ENCODE peak calls at places on chromosome 3, in five cellular contexts. S, Q, B, P and J are unnamed samples.

GRCh38 chr3:141996437-141996836 is 120.0 kb downstream of the ATP1B3 start:
- DNase-seq in P (no peak), Q (no peak), S (no peak), B (no peak), J (no peak)

GRCh38 chr3:46386206-46386605 is 15.5 kb downstream of the CCR5 start:
- DNase-seq in B (no peak), P (no peak), Q (peak; percentile 52), S (peak; percentile 72), J (no peak)

GRCh38 chr3:139117883-139118760 is 73.4 kb upstream of the PRR23C start:
- DNase-seq in Q (no peak), P (no peak), B (no peak), S (no peak), J (no peak)

GRCh38 chr3:102057781-102058421 is 208.6 kb downstream of the NFKBIZ start:
- DNase-seq in P (no peak), B (no peak), Q (no peak), S (no peak), J (no peak)

GRCh38 chr3:164687211-164687610 is 391.1 kb downstream of the SI start:
- DNase-seq in Q (no peak), S (no peak), B (no peak), P (no peak), J (no peak)

GRCh38 chr3:49378249-49378899 is 20.2 kb upstream of the GPX1 start:
- DNase-seq in Q (peak; percentile 37), S (peak; percentile 92), B (peak; percentile 35), P (peak; percentile 64), J (peak; percentile 71)

GRCh38 chr3:146581877-146582508 is 23.2 kb downstream of the PLSCR5 start:
- DNase-seq in Q (peak; percentile 34), S (peak; percentile 36), B (no peak), P (no peak), J (no peak)

GRCh38 chr3:66037330-66037985 is 1.3 kb downstream of the MAGI1 start:
- DNase-seq in Q (peak; percentile 64), B (peak; percentile 38), P (peak; percentile 58), S (peak; percentile 36), J (no peak)

GRCh38 chr3:50806806-50807205 is 132.1 kb downstream of the DOCK3 start:
- DNase-seq in P (no peak), B (no peak), Q (no peak), S (no peak), J (no peak)

GRCh38 chr3:159991591-159991990 is 3.0 kb downstream of the IL12A start:
- DNase-seq in P (no peak), S (no peak), Q (no peak), B (no peak), J (no peak)

GRCh38 chr3:119645813-119646212 is 14.6 kb downstream of the POPDC2 start:
- DNase-seq in Q (no peak), P (no peak), B (no peak), S (no peak), J (no peak)

GRCh38 chr3:132253262-132253878 is 63.8 kb upstream of the ACP3 start:
- DNase-seq in S (peak; percentile 87), B (no peak), P (no peak), Q (peak; percentile 76), J (peak; percentile 23)

GRCh38 chr3:39261726-39262125 is 18.1 kb downstream of the CX3CR1 start:
- DNase-seq in S (no peak), B (no peak), P (no peak), Q (no peak), J (no peak)

GRCh38 chr3:36480916-36481648 is 100.8 kb downstream of the STAC start:
- DNase-seq in S (peak; percentile 39), Q (no peak), B (no peak), P (no peak), J (peak; percentile 52)

GRCh38 chr3:197257711-197258110 is 40.7 kb downstream of the DLG1 start:
- DNase-seq in P (no peak), B (no peak), Q (no peak), S (no peak), J (no peak)

DNA sequence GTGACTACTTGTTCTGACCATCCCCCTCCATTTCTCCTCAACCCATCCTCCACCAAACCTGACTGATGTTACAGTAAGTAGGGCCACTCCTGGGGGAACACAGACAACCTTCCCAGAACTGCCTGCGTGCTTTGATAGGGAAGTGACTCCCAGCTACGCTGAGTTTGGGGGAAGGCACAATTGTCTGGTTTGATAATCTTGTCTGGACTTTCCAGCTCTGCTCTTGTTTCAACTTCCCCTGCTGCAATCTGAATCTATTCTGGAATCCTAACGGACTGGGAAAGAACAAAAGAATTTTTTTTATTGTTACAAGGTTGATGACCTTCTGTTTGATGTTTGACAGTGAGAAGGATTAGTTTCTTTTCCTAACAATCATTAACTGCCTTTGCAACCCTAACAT is 895.6 kb downstream of the ROBO1 start:
- DNase-seq in Q (no peak), P (no peak), B (no peak), S (peak; percentile 62), J (no peak)
- H3K4me3 ChIP-seq in Q (no peak overlapping the region), P (no peak overlapping the region), B (no peak overlapping the region), S (no peak overlapping the region), J (no peak overlapping the region)

GRCh38 chr3:19267040-19267439 is 118.7 kb downstream of the KCNH8 start:
- DNase-seq in S (no peak), P (no peak), Q (no peak), B (no peak), J (no peak)

DNA sequence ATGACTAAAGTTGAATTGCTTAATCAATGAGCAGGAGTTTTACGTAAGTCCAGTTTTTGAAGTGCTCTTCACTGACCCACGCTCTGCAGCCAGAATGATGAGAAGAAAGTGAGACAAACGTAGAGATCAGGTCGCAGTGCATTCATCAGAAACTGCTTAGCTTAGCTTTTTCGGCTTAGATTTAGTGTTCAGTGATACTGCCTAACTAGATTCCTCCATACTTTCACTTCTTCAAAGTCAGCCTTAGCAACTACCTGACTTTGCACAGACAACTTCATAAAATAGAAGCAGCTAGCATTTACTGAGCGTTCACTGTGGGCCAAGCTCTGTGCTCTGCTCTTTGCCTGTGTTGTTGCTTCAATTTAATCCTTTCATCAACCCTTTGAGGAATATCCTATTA is 116.1 kb downstream of the KCNH8 start:
- DNase-seq in S (no peak), B (no peak), P (no peak), Q (no peak), J (no peak)
- H3K4me3 ChIP-seq in S (no peak overlapping the region), B (no peak overlapping the region), P (no peak overlapping the region), Q (no peak overlapping the region), J (no peak overlapping the region)

GRCh38 chr3:47515864-47516319 is 2.4 kb upstream of the ELP6 start:
- DNase-seq in S (no peak), B (no peak), Q (no peak), P (no peak), J (no peak)
- H3K4me3 ChIP-seq in S (no peak overlapping the region), B (no peak overlapping the region), Q (no peak overlapping the region), P (no peak overlapping the region), J (no peak overlapping the region)

GRCh38 chr3:14864131-14864530 is 45.4 kb downstream of the FGD5 start:
- DNase-seq in B (no peak), S (no peak), Q (no peak), P (no peak), J (no peak)
- H3K4me3 ChIP-seq in B (no peak overlapping the region), S (no peak overlapping the region), Q (no peak overlapping the region), P (no peak overlapping the region), J (no peak overlapping the region)